ENCODE peak calls at places on chromosomes 16 and 17, in nine cellular contexts. Z is cardiac fibroblast; N is naive thymus-derived CD4-positive, alpha-beta T cell; B is activated naive CD8-positive, alpha-beta T cell treated with anti-CD3 and anti-CD28 coated beads, Interleukin-2, amount 50 U/mL, for 24 hours; P is M059J; Y is NT2/D1; O is hippocampal formation; A is kidney tubule cell; J is H7. X is an unnamed sample.

GRCh38 chr17:12043702-12044101 is 23.0 kb downstream of the MAP2K4 start:
- DNase-seq in Z (no peak), N (no peak), B (no peak), P (no peak), Y (no peak), O (no peak), A (no peak), J (no peak), X (no peak)

GRCh38 chr17:4852504-4853075 is 19.4 kb downstream of the MINK1 start:
- DNase-seq in Z (peak), N (no peak), B (no peak), P (peak), Y (no peak), O (no peak), A (peak), J (no peak), X (peak)

GRCh38 chr17:20156196-20157077 is 147.3 kb downstream of the SPECC1 start:
- DNase-seq in Z (peak), N (peak), B (peak), P (peak), Y (peak), O (no peak), A (peak), J (peak), X (peak)

GRCh38 chr16:58638148-58639036 is 8.8 kb upstream of the CNOT1 start:
- DNase-seq in Z (peak), N (no peak), B (no peak), P (peak), Y (no peak), O (no peak), A (peak), J (peak), X (no peak)

GRCh38 chr17:45225051-45225700 is 3.5 kb downstream of the FMNL1 start:
- DNase-seq in Z (no peak), N (no peak), B (peak), P (peak), Y (no peak), O (no peak), A (peak), J (peak), X (peak)

GRCh38 chr16:3358884-3359283 is 3.2 kb downstream of the OR2C1 start:
- DNase-seq in Z (no peak), N (no peak), B (no peak), P (peak), Y (no peak), O (no peak), A (peak), J (no peak), X (no peak)

GRCh38 chr16:56298948-56299602 is 107.8 kb downstream of the GNAO1 start:
- DNase-seq in Z (no peak), N (no peak), B (no peak), P (no peak), Y (no peak), O (peak), A (peak), J (no peak), X (no peak)

GRCh38 chr17:58337126-58337599 is 8.6 kb upstream of the TSPOAP1 start:
- DNase-seq in Z (no peak), N (peak), B (peak), P (no peak), Y (no peak), O (no peak), A (no peak), J (peak), X (peak)

GRCh38 chr17:73725794-73726193 is 81.5 kb upstream of the SDK2 start:
- DNase-seq in Z (no peak), N (no peak), B (no peak), P (no peak), Y (no peak), O (no peak), A (no peak), J (no peak), X (no peak)

GRCh38 chr16:85090166-85090565 is 22.1 kb downstream of the CIBAR2 start:
- DNase-seq in Z (peak), N (no peak), B (no peak), P (no peak), Y (no peak), O (no peak), A (no peak), J (no peak), X (no peak)

GRCh38 chr16:50600582-50601283 is 52.5 kb downstream of the NKD1 start:
- DNase-seq in Z (no peak), N (no peak), B (no peak), P (peak), Y (no peak), O (no peak), A (no peak), J (no peak), X (no peak)

GRCh38 chr17:72715906-72716572 is 376.4 kb downstream of the SLC39A11 start:
- DNase-seq in Z (peak), N (no peak), B (no peak), P (peak), Y (peak), O (no peak), A (peak), J (no peak), X (no peak)

GRCh38 chr17:38743556-38744171 is 4.5 kb downstream of the PCGF2 start:
- DNase-seq in Z (no peak), N (no peak), B (no peak), P (no peak), Y (no peak), O (no peak), A (no peak), J (peak), X (no peak)

GRCh38 chr16:25691519-25692091 is at the start of gene HS3ST4:
- DNase-seq in Z (no peak), N (no peak), B (no peak), P (no peak), Y (no peak), O (no peak), A (no peak), J (peak), X (no peak)

GRCh38 chr17:75047398-75048098 is 523 bp downstream of the KCTD2 start:
- DNase-seq in Z (peak), N (no peak), B (peak), P (peak), Y (no peak), O (no peak), A (no peak), J (peak), X (no peak)

GRCh38 chr16:30368122-30368791 is 2.0 kb downstream of the TBC1D10B start:
- DNase-seq in Z (peak), N (no peak), B (no peak), P (peak), Y (no peak), O (no peak), A (peak), J (no peak), X (no peak)

GRCh38 chr17:4483012-4483840 is 15.5 kb upstream of the SPNS2 start:
- DNase-seq in Z (no peak), N (no peak), B (no peak), P (peak), Y (no peak), O (no peak), A (peak), J (peak), X (no peak)

GRCh38 chr16:3541527-3542152 is 35.6 kb downstream of the NLRC3 start:
- DNase-seq in Z (no peak), N (no peak), B (no peak), P (no peak), Y (no peak), O (no peak), A (no peak), J (peak), X (no peak)

GRCh38 chr17:9021985-9022552 is 759 bp downstream of the NTN1 start:
- DNase-seq in Z (peak), N (no peak), B (no peak), P (no peak), Y (no peak), O (no peak), A (peak), J (peak), X (no peak)

GRCh38 chr17:6497496-6498221 is 53.4 kb downstream of the PIMREG start:
- DNase-seq in Z (no peak), N (no peak), B (no peak), P (no peak), Y (no peak), O (no peak), A (no peak), J (peak), X (no peak)

GRCh38 chr16:69855587-69855986 is 93.5 kb downstream of the WWP2 start:
- DNase-seq in Z (peak), N (no peak), B (no peak), P (no peak), Y (no peak), O (no peak), A (no peak), J (no peak), X (no peak)

GRCh38 chr16:86664518-86665318 is 86.4 kb downstream of the FOXL1 start:
- DNase-seq in Z (peak), N (no peak), B (peak), P (peak), Y (no peak), O (no peak), A (peak), J (no peak), X (peak)

GRCh38 chr16:8583199-8583598 is 7.1 kb downstream of the TMEM114 start:
- DNase-seq in Z (no peak), N (no peak), B (no peak), P (peak), Y (no peak), O (no peak), A (peak), J (no peak), X (no peak)

X was measured in CD4-positive, CD25-positive, alpha-beta regulatory T cell.